ENCODE peak calls at places on chromosomes 11 and 22, in seven cellular contexts. M is transverse colon, W is stomach, A is prostate gland, P is GM23338, T is HCT116, E is spleen. Z is an unnamed sample. For H3K4me1, the result is how much of the 10 kb centered on the place peaks cover.

GRCh38 chr22:46413725-46414379 is 78.3 kb downstream of the TRMU start:
- DNase-seq in M (no peak), W (no peak), A (no peak), P (no peak), T (no peak), E (no peak), Z (no peak)

GRCh38 chr22:18031670-18032454 is 7.5 kb upstream of the MICAL3 start:
- DNase-seq in M (no peak), W (no peak), A (no peak), P (no peak), T (peak), E (peak), Z (no peak)

GRCh38 chr11:22875869-22876473 is 15.7 kb upstream of the CCDC179 start:
- DNase-seq in M (peak), W (peak), A (peak), P (peak), T (peak), E (no peak), Z (no peak)

GRCh38 chr22:41177626-41178424 is 27.3 kb upstream of the L3MBTL2 start:
- DNase-seq in M (no peak), W (no peak), A (no peak), P (no peak), T (no peak), E (no peak), Z (no peak)

GRCh38 chr11:2172676-2173075 is 1.1 kb upstream of the TH start:
- DNase-seq in M (no peak), W (no peak), A (no peak), P (no peak), T (no peak), E (no peak), Z (no peak)

GRCh38 chr22:49300951-49301397 is 526.7 kb downstream of the BRD1 start:
- DNase-seq in M (no peak), W (peak), A (no peak), P (no peak), T (no peak), E (peak), Z (peak)

GRCh38 chr11:70695086-70695960 is 297.0 kb downstream of the CTTN start:
- DNase-seq in M (no peak), W (no peak), A (no peak), P (no peak), T (no peak), E (peak), Z (no peak)

GRCh38 chr11:35083181-35084061 is 55.5 kb upstream of the CD44 start:
- DNase-seq in M (peak), W (peak), A (peak), P (peak), T (peak), E (peak), Z (no peak)

GRCh38 chr11:86151188-86152005 is 82.5 kb upstream of the PICALM start:
- DNase-seq in M (no peak), W (no peak), A (peak), P (no peak), T (no peak), E (no peak), Z (no peak)

GRCh38 chr11:100632970-100633452 is 54.1 kb upstream of the ARHGAP42 start:
- DNase-seq in M (peak), W (peak), A (peak), P (no peak), T (no peak), E (no peak), Z (no peak)

GRCh38 chr11:77101043-77101537 is 1.6 kb upstream of the OMP start:
- DNase-seq in M (no peak), W (no peak), A (no peak), P (peak), T (no peak), E (no peak), Z (no peak)

GRCh38 chr11:71486320-71486719 is 33.3 kb downstream of the NADSYN1 start:
- DNase-seq in M (no peak), W (no peak), A (no peak), P (no peak), T (no peak), E (peak), Z (no peak)

GRCh38 chr11:99117603-99118002 is 96.9 kb downstream of the CNTN5 start:
- DNase-seq in M (no peak), W (no peak), A (no peak), P (peak), T (no peak), E (no peak), Z (no peak)

GRCh38 chr11:3920148-3920852 is 64.8 kb downstream of the STIM1 start:
- DNase-seq in M (peak), W (peak), A (no peak), P (no peak), T (peak), E (no peak), Z (no peak)

GRCh38 chr22:30822216-30823014 is 127.7 kb downstream of the OSBP2 start:
- DNase-seq in M (no peak), W (no peak), A (no peak), P (peak), T (no peak), E (no peak), Z (no peak)

GRCh38 chr22:27295071-27295470 is 506.5 kb downstream of the MN1 start:
- DNase-seq in M (no peak), W (no peak), A (no peak), P (no peak), T (no peak), E (no peak), Z (no peak)

GRCh38 chr11:2097998-2098690 is 41.0 kb downstream of the IGF2 start:
- DNase-seq in M (no peak), W (no peak), A (no peak), P (no peak), T (no peak), E (peak), Z (no peak)

GRCh38 chr11:121572581-121573059 is 119.9 kb upstream of the SORL1-AS1 start:
- DNase-seq in M (no peak), W (no peak), A (no peak), P (peak), T (no peak), E (no peak), Z (no peak)

GRCh38 chr11:106446961-106447360 is 369.5 kb downstream of the AASDHPPT start:
- DNase-seq in M (no peak), W (no peak), A (no peak), P (peak), T (no peak), E (no peak), Z (no peak)

GRCh38 chr11:110737591-110737990 is 25.4 kb upstream of the ARHGAP20 start:
- DNase-seq in M (no peak), W (no peak), A (no peak), P (no peak), T (no peak), E (no peak), Z (no peak)

GRCh38 chr22:38867496-38868285 is 4.3 kb downstream of the CBX6 start:
- DNase-seq in M (no peak), W (no peak), A (no peak), P (no peak), T (no peak), E (no peak), Z (no peak)
- TF ChIP-seq POLR2AphosphoS5 in M (no peak), W (no peak), A (no peak), P (no peak), T (no peak), E (no peak), Z (no peak)

DNA sequence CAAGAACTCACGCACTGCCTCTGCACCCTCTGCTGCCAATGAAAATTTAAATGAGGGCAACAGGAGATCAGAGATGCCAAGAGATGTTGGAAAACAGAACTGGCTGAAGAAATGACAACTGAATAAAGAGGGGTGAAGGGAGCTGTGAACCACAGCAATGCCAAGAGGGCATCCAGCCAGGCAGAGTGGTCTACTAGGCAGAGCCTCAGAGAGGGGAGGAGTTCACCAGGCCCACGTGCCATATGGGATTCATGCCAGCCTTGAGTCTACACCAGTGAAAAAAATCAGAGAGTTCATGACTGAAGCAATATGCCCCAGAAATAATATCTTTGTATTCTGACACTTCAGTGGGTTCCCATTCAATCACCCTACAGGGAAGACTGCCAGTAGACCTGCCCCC is 4.4 kb downstream of the APOL2 start:
- DNase-seq in M (no peak), W (no peak), A (no peak), P (no peak), T (no peak), E (no peak), Z (no peak)
- H3K4me1 ChIP-seq in M (under half), W (half or more), A (under half), P (under half), T (under half), E (half or more), Z (under half)

GRCh38 chr11:469684-470667 is 19.9 kb downstream of the PTDSS2 start:
- DNase-seq in M (peak), W (peak), A (peak), P (no peak), T (no peak), E (peak), Z (no peak)
- TF ChIP-seq POLR2AphosphoS5 in M (peak), W (peak), A (peak), P (no peak), T (no peak), E (peak), Z (peak)

DNA sequence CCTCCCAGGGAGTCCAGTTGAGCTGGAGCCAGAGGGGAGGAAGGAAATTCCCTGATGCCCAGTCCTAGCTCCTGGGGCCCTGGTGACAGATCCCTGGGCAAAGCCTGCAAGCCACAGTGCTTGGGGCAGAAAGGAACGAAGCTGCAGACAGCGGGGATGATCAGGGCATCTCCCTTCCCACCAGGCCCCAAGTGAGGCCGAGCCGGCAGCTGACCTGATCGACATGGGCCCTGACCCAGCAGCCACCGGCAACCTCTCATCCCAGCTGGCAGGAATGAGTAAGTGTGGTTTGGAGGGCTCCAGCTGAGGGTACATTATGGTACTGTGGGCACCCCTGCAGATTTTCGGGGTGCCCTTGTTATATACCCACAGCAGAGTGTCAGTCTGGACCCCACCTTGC is 33.5 kb downstream of the TOM1 start:
- DNase-seq in M (no peak), W (no peak), A (no peak), P (no peak), T (no peak), E (no peak), Z (no peak)
- H3K4me1 ChIP-seq in M (under half), W (under half), A (under half), P (under half), T (under half), E (under half), Z (under half)

GRCh38 chr22:36383110-36383581 is 4.6 kb downstream of the MYH9 start:
- DNase-seq in M (peak), W (peak), A (no peak), P (no peak), T (no peak), E (peak), Z (no peak)

GRCh38 chr22:36378080-36378788 is 9.5 kb downstream of the MYH9 start:
- DNase-seq in M (no peak), W (no peak), A (no peak), P (no peak), T (no peak), E (no peak), Z (no peak)

GRCh38 chr22:36377022-36377631 is 10.6 kb downstream of the MYH9 start:
- DNase-seq in M (no peak), W (no peak), A (no peak), P (no peak), T (no peak), E (no peak), Z (no peak)

GRCh38 chr22:36381513-36382079 is 6.2 kb downstream of the MYH9 start:
- DNase-seq in M (no peak), W (no peak), A (no peak), P (no peak), T (no peak), E (no peak), Z (no peak)

DNA sequence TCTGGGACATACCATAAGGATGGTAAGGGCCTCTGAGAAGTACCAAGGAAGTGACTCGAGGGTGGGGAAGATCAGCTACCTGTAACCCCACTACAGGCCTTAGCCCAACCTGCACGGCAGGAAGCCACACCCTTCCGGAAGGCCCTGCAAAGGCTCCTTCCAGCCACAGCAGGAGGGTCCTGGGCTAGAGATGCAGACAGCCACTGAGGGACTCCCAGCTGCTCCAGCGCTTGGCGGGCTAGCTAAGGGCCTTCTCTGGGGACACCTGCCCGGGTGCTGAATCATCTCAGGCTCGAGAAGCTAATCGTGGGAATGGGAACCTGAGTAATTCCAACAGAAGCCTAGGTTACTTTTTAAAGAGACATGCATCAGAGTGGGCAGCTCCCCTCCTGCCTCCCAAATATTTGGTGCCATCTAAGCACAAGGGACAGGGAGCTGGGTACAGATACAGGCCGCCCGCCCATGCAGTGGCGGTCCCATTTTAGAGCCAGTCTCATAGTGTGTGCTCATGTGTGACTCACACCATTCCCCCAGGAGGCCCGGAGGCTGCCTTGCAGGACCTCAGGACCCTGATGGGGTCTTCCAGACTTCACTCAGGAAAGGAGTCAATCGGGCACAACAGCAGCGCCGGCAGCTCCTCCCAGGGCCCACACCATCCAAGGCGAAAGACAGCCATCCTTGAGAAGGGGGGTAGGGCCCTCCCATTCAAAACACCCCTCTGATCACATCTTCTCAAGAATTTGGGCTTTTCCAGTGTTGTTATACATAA is 8.0 kb downstream of the MYH9 start:
- DNase-seq in M (no peak), W (no peak), A (no peak), P (no peak), T (no peak), E (peak), Z (no peak)
- TF ChIP-seq POLR2AphosphoS5 in M (no peak), W (no peak), A (no peak), P (no peak), T (no peak), E (peak), Z (peak)

DNA sequence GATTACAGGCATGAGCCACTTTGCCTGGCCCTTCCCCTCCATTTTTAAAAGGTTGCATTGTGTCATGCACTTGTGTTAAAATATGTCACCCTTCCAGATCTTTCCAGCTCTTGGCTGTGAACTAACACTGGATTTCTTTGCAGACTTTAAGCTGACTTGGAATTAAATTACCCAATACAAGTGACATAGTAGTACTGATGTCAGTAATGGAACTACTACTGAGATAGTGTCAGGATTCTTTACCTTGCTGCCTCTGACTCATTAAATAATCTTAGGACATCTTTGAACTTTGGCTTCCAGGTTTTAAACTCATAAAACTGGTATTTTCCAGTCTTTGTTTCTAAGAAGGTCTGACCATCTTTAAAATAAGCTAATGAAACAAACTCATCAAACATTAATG is 51.8 kb upstream of the OR4B1 start:
- DNase-seq in M (no peak), W (no peak), A (no peak), P (no peak), T (no peak), E (no peak), Z (no peak)
- H3K4me1 ChIP-seq in M (under half), W (under half), A (under half), P (under half), T (under half), E (under half), Z (under half)

GRCh38 chr11:107858217-107859070 is at the start of gene SLC35F2:
- DNase-seq in M (peak), W (peak), A (peak), P (peak), T (peak), E (peak), Z (no peak)
- TF ChIP-seq POLR2AphosphoS5 in M (peak), W (no peak), A (no peak), P (peak), T (peak), E (peak), Z (no peak)

GRCh38 chr11:69009441-69010211 is 3.4 kb downstream of the MRGPRF start:
- DNase-seq in M (no peak), W (no peak), A (no peak), P (no peak), T (no peak), E (peak), Z (no peak)
- H3K4me1 ChIP-seq in M (under half), W (half or more), A (under half), P (under half), T (half or more), E (under half), Z (half or more)